ENCODE peak calls at places on chromosomes 4 and X, in six cellular contexts. J is psoas muscle, C is sciatic nerve, P is cerebellar nuclear complex, I is HEK293T, X is Kasumi-1. W is an unnamed sample.

GRCh38 chrX:20500171-20500865 is 233.6 kb upstream of the RPS6KA3 start:
- DNase-seq in X (peak), I (no peak), P (no peak), J (no peak), C (no peak), W (no peak)

GRCh38 chrX:53294024-53294648 is 12.8 kb upstream of the IQSEC2 start:
- DNase-seq in X (peak), P (no peak), C (peak), J (no peak), I (no peak), W (no peak)

GRCh38 chr4:150176559-150176958 is 98.3 kb downstream of the DCLK2 start:
- DNase-seq in J (no peak), P (no peak), C (no peak), I (no peak), X (no peak), W (no peak)

GRCh38 chr4:64144994-64145393 is 264.3 kb downstream of the TECRL start:
- DNase-seq in C (no peak), X (no peak), J (no peak), P (no peak), I (no peak), W (no peak)

GRCh38 chr4:2893772-2894171 is 50.1 kb downstream of the ADD1 start:
- DNase-seq in J (no peak), C (no peak), I (no peak), P (no peak), X (no peak), W (no peak)

GRCh38 chr4:10694826-10695209 is 10.2 kb upstream of the CLNK start:
- DNase-seq in X (no peak), I (no peak), C (no peak), J (no peak), P (no peak), W (no peak)

GRCh38 chr4:75498041-75498440 is 16.2 kb downstream of the RCHY1 start:
- DNase-seq in C (no peak), X (no peak), J (no peak), P (no peak), I (no peak), W (no peak)

GRCh38 chr4:140150636-140150885 is 3.4 kb downstream of the MAML3 start:
- DNase-seq in X (no peak), P (no peak), J (no peak), I (no peak), C (no peak), W (no peak)

GRCh38 chr4:86706923-86707597 is 112.9 kb downstream of the PTPN13 start:
- DNase-seq in C (no peak), I (no peak), P (no peak), X (no peak), J (no peak), W (no peak)

GRCh38 chr4:184472540-184473264 is 1.6 kb downstream of the IRF2 start:
- DNase-seq in I (peak), X (peak), C (peak), P (no peak), J (peak), W (peak)

W was measured in posterior vena cava.